ENCODE peak calls at places on chromosome 22, in eight cellular contexts. J, N, K, W, U, V, T and L are unnamed samples.

GRCh38 chr22:18954941-18955571 is 19.0 kb upstream of the PRODH start:
- DNase-seq in W (no peak), V (peak), U (no peak), N (no peak), K (peak), J (no peak), T (no peak), L (no peak)

GRCh38 chr22:21972293-21972779 is 10.3 kb downstream of the TOP3B start:
- DNase-seq in W (no peak), J (peak), V (peak), U (peak), N (peak), T (no peak), K (no peak), L (no peak)

GRCh38 chr22:21766933-21767462 is 31.4 kb upstream of the YPEL1 start:
- DNase-seq in K (no peak), U (no peak), V (no peak), T (no peak), N (no peak), J (no peak), W (no peak), L (no peak)

GRCh38 chr22:20523118-20523983 is 15.9 kb downstream of the MED15 start:
- DNase-seq in U (peak), T (no peak), J (no peak), W (no peak), V (no peak), K (no peak), N (no peak), L (no peak)

GRCh38 chr22:49097171-49097925 is 730.3 kb downstream of the BRD1 start:
- DNase-seq in N (no peak), J (no peak), U (no peak), W (no peak), T (no peak), V (no peak), K (no peak), L (no peak)

GRCh38 chr22:33756508-33756949 is 163.7 kb downstream of the LARGE1 start:
- DNase-seq in T (no peak), U (no peak), K (no peak), N (peak), J (no peak), V (no peak), W (no peak), L (no peak)

GRCh38 chr22:39097098-39098020 is at the start of gene APOBEC3H:
- DNase-seq in J (no peak), T (no peak), U (no peak), V (no peak), N (no peak), K (peak), W (no peak), L (no peak)

GRCh38 chr22:46846154-46846831 is 83.8 kb downstream of the TBC1D22A start:
- DNase-seq in K (no peak), N (no peak), T (no peak), J (peak), U (no peak), W (no peak), V (no peak), L (no peak)

GRCh38 chr22:49303061-49303735 is 524.5 kb downstream of the BRD1 start:
- DNase-seq in J (no peak), W (no peak), T (no peak), K (no peak), V (no peak), U (no peak), N (no peak), L (no peak)

GRCh38 chr22:47001288-47001687 is 238.8 kb downstream of the TBC1D22A start:
- DNase-seq in U (no peak), K (no peak), T (no peak), V (no peak), J (no peak), W (no peak), N (no peak), L (no peak)